ENCODE peak calls at places on chromosomes 3 and 15, in nine cellular contexts. Z is SK-N-SH; I is coronary artery; S is uterus; V is A549; E is CD8-positive, alpha-beta memory T cell; F is psoas muscle; G is PC-3; P is tibial artery. D is an unnamed sample.

GRCh38 chr15:41417418-41417811 is 520 bp downstream of the RTF1 start:
- DNase-seq in Z (peak), I (no peak), S (peak), V (peak), E (no peak), F (peak), G (peak), P (no peak), D (no peak)

GRCh38 chr3:122313261-122313660 is 11.8 kb upstream of the CSTA start:
- DNase-seq in Z (no peak), I (no peak), S (no peak), V (no peak), E (no peak), F (no peak), G (no peak), P (no peak), D (no peak)

GRCh38 chr3:149611149-149611548 is 46.7 kb downstream of the WWTR1 start:
- DNase-seq in Z (no peak), I (no peak), S (no peak), V (no peak), E (no peak), F (no peak), G (no peak), P (no peak), D (no peak)

GRCh38 chr3:129057249-129057648 is 3.3 kb upstream of the GP9 start:
- DNase-seq in Z (no peak), I (no peak), S (no peak), V (no peak), E (no peak), F (no peak), G (no peak), P (no peak), D (no peak)

GRCh38 chr3:143222981-143223380 is 103.4 kb downstream of the CHST2 start:
- DNase-seq in Z (no peak), I (no peak), S (no peak), V (no peak), E (no peak), F (no peak), G (no peak), P (no peak), D (no peak)

GRCh38 chr3:35965908-35966307 is 326.6 kb downstream of the ARPP21 start:
- DNase-seq in Z (peak), I (no peak), S (no peak), V (peak), E (no peak), F (no peak), G (peak), P (no peak), D (no peak)

GRCh38 chr15:68354923-68355322 is 77.0 kb downstream of the ITGA11 start:
- DNase-seq in Z (no peak), I (no peak), S (peak), V (peak), E (no peak), F (no peak), G (peak), P (no peak), D (no peak)

GRCh38 chr3:134362670-134363380 is 11.4 kb downstream of the AMOTL2 start:
- DNase-seq in Z (no peak), I (no peak), S (no peak), V (no peak), E (no peak), F (no peak), G (no peak), P (no peak), D (no peak)

GRCh38 chr15:69591905-69592508 is 139.4 kb downstream of the RPLP1 start:
- DNase-seq in Z (no peak), I (no peak), S (no peak), V (peak), E (no peak), F (no peak), G (peak), P (no peak), D (no peak)

GRCh38 chr3:13706451-13706850 is 157.5 kb downstream of the FBLN2 start:
- DNase-seq in Z (no peak), I (peak), S (peak), V (no peak), E (no peak), F (no peak), G (no peak), P (peak), D (no peak)

GRCh38 chr3:134644731-134645514 is 5.9 kb downstream of the KY start:
- DNase-seq in Z (no peak), I (peak), S (no peak), V (no peak), E (no peak), F (peak), G (no peak), P (no peak), D (no peak)

GRCh38 chr3:178703268-178703975 is 167.2 kb downstream of the KCNMB2 start:
- DNase-seq in Z (no peak), I (no peak), S (no peak), V (no peak), E (no peak), F (no peak), G (peak), P (no peak), D (no peak)

GRCh38 chr15:40103864-40104271 is 4.8 kb downstream of the BMF start:
- DNase-seq in Z (no peak), I (no peak), S (no peak), V (no peak), E (no peak), F (no peak), G (no peak), P (no peak), D (no peak)

GRCh38 chr3:133991637-133992036 is 38.1 kb downstream of the SLCO2A1 start:
- DNase-seq in Z (no peak), I (peak), S (no peak), V (no peak), E (no peak), F (no peak), G (peak), P (no peak), D (no peak)

GRCh38 chr15:49058559-49058958 is 12.3 kb upstream of the SECISBP2L start:
- DNase-seq in Z (no peak), I (no peak), S (no peak), V (no peak), E (no peak), F (no peak), G (no peak), P (no peak), D (no peak)

GRCh38 chr15:27538325-27538724 is 560.8 kb downstream of the OCA2 start:
- DNase-seq in Z (no peak), I (no peak), S (no peak), V (no peak), E (no peak), F (no peak), G (no peak), P (no peak), D (no peak)

GRCh38 chr3:100913870-100914654 is 79.2 kb downstream of the ABI3BP start:
- DNase-seq in Z (no peak), I (peak), S (peak), V (no peak), E (no peak), F (no peak), G (no peak), P (peak), D (no peak)

GRCh38 chr15:74432271-74432967 is 1.3 kb downstream of the SEMA7A start:
- DNase-seq in Z (no peak), I (no peak), S (no peak), V (no peak), E (no peak), F (no peak), G (peak), P (no peak), D (no peak)

GRCh38 chr15:69607101-69607500 is 154.5 kb downstream of the RPLP1 start:
- DNase-seq in Z (no peak), I (peak), S (no peak), V (no peak), E (no peak), F (no peak), G (no peak), P (no peak), D (no peak)

GRCh38 chr3:101091489-101091888 is 98.3 kb upstream of the ABI3BP start:
- DNase-seq in Z (no peak), I (no peak), S (no peak), V (peak), E (no peak), F (no peak), G (peak), P (no peak), D (no peak)

GRCh38 chr3:15778332-15778858 is 19.4 kb downstream of the ANKRD28 start:
- DNase-seq in Z (no peak), I (no peak), S (no peak), V (no peak), E (no peak), F (no peak), G (no peak), P (no peak), D (no peak)
- H3K27ac ChIP-seq in Z (no peak), I (no peak), S (peak), V (peak), E (no peak), F (no peak), G (no peak), P (no peak), D (no peak)

GRCh38 chr3:194277547-194278091 is 73.5 kb downstream of the CPN2 start:
- DNase-seq in Z (peak), I (peak), S (peak), V (no peak), E (no peak), F (peak), G (no peak), P (peak), D (no peak)
- H3K27ac ChIP-seq in Z (peak), I (peak), S (peak), V (peak), E (no peak), F (peak), G (no peak), P (peak), D (no peak)

GRCh38 chr3:39362812-39363211 is 20.4 kb upstream of the SLC25A38 start:
- DNase-seq in Z (no peak), I (no peak), S (no peak), V (no peak), E (no peak), F (no peak), G (no peak), P (no peak), D (no peak)
- H3K27ac ChIP-seq in Z (no peak), I (no peak), S (no peak), V (no peak), E (no peak), F (no peak), G (no peak), P (no peak), D (no peak)

DNA sequence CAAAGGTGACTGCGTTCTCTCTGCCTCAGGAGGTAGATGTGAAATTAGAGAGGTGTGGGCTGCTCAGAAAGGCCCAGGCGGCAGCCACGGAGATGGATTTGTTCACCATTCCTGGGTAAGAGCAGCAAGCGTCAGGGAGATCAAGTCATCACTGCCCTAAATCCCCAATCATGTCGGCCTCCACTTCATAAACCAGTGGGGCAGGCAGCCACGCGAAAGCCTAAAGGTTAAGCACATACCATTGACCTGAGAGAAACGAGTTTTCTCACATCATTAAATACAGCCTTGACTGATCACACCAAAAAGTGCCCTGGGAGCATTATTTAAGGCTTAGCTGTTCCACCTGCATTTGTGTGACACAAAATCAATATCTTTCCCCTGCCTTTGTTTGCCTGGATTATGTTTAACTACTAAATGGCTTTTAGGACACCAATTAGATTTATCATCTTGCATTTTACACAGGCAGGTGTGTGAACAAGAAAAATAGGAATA is 50.7 kb upstream of the FOXB1 start:
- DNase-seq in Z (no peak), I (no peak), S (no peak), V (no peak), E (no peak), F (no peak), G (no peak), P (no peak), D (no peak)
- H3K27ac ChIP-seq in Z (no peak), I (no peak), S (no peak), V (no peak), E (no peak), F (no peak), G (no peak), P (no peak), D (no peak)

DNA sequence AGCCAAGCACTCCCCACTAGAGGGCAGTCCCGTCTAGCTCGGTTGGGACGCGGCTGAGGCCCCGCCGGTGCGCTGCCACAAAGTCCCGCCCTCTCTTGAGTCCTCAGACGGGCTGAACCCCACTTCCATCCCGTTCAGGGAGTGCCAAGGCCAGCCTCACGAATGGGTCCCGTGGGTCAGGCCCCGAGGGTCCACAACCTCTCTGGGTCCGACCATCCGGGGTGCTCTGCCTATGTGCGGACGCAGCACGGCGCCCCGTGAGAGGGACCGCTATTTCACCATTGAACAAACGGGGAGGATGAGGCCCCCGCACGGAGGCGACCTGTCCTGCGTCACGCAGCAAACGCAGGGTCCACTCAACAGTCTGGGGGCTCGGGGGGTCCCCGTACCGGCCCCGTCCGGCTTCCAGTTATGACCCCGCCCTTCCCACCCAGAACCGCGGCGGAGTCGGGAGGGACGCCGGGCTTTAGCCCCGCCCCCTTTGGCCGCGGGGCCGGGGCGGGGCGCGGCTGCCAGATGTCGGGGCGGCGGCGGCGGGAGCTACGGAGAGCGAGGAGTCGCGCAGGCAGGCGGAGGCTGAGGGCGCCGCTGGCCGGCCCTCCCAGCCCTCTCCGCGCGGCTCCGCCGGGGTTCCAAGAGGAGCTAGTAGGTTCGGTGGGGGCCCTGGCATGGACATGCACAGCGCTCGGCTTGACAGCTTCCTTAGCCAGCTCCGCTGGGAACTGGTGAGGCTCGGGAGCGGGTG is at the start of gene INKA1:
- DNase-seq in Z (peak), I (peak), S (peak), V (peak), E (peak), F (peak), G (peak), P (peak), D (peak)
- H3K27ac ChIP-seq in Z (peak), I (peak), S (peak), V (peak), E (peak), F (peak), G (no peak), P (peak), D (peak)

GRCh38 chr15:62603757-62604156 is 438.7 kb upstream of the C2CD4B start:
- DNase-seq in Z (no peak), I (no peak), S (peak), V (peak), E (no peak), F (no peak), G (peak), P (no peak), D (no peak)
- H3K27ac ChIP-seq in Z (peak), I (no peak), S (no peak), V (peak), E (no peak), F (no peak), G (peak), P (peak), D (no peak)

GRCh38 chr15:101358895-101359294 is 63.8 kb upstream of the SNRPA1 start:
- DNase-seq in Z (no peak), I (no peak), S (no peak), V (no peak), E (no peak), F (no peak), G (no peak), P (no peak), D (no peak)
- H3K27ac ChIP-seq in Z (no peak), I (no peak), S (no peak), V (no peak), E (no peak), F (peak), G (no peak), P (no peak), D (no peak)

D was measured in effector memory CD4-positive, alpha-beta T cell.